ENCODE peak calls at places on chromosomes 2 and 18, in five cellular contexts. M is GM06990, X is GM12865, U is epithelial cell of esophagus, C is cardiac muscle cell. E is an unnamed sample.

GRCh38 chr2:28716265-28716865 is 35.3 kb upstream of the PPP1CB start:
- DNase-seq in M (peak), X (peak), U (peak), C (no peak), E (no peak)

GRCh38 chr2:240050278-240050677 is 3.0 kb downstream of the OR6B3 start:
- DNase-seq in M (no peak), X (no peak), U (no peak), C (no peak), E (no peak)

GRCh38 chr2:150644298-150645067 is 157.0 kb upstream of the RND3 start:
- DNase-seq in M (no peak), X (no peak), U (peak), C (no peak), E (no peak)

GRCh38 chr2:75560022-75560767 is 544 bp downstream of the EVA1A start:
- DNase-seq in M (no peak), X (peak), U (peak), C (peak), E (no peak)

GRCh38 chr2:231854616-231855125 is 68.4 kb downstream of the COPS7B start:
- DNase-seq in M (no peak), X (no peak), U (peak), C (no peak), E (no peak)

GRCh38 chr18:22846088-22846683 is 86.9 kb upstream of the RBBP8 start:
- DNase-seq in M (no peak), X (peak), U (peak), C (peak), E (peak)

GRCh38 chr2:236578980-236579745 is 9.5 kb downstream of the ACKR3 start:
- DNase-seq in M (no peak), X (no peak), U (no peak), C (no peak), E (no peak)

GRCh38 chr2:241905716-241906376 is 36.3 kb downstream of the RTP5 start:
- DNase-seq in M (no peak), X (no peak), U (no peak), C (no peak), E (no peak)

GRCh38 chr2:164841719-164842623 is at the start of gene COBLL1:
- DNase-seq in M (peak), X (peak), U (peak), C (peak), E (peak)

GRCh38 chr2:83695530-83695929 is 763.5 kb downstream of the SUCLG1 start:
- DNase-seq in M (no peak), X (no peak), U (no peak), C (no peak), E (no peak)

GRCh38 chr2:66082576-66082975 is 352.3 kb upstream of the MEIS1 start:
- DNase-seq in M (no peak), X (no peak), U (no peak), C (no peak), E (peak)

GRCh38 chr2:23651187-23651983 is 266.4 kb downstream of the KLHL29 start:
- DNase-seq in M (no peak), X (no peak), U (peak), C (no peak), E (no peak)

GRCh38 chr2:97935719-97936161 is 60.0 kb downstream of the TMEM131 start:
- DNase-seq in M (no peak), X (no peak), U (no peak), C (peak), E (no peak)

GRCh38 chr2:167140767-167141166 is 252.5 kb downstream of the XIRP2 start:
- DNase-seq in M (no peak), X (no peak), U (peak), C (peak), E (no peak)

GRCh38 chr2:128624425-128624795 is 305.7 kb upstream of the HS6ST1 start:
- DNase-seq in M (no peak), X (no peak), U (no peak), C (no peak), E (no peak)

GRCh38 chr2:199379251-199379650 is 78.5 kb downstream of the SATB2 start:
- DNase-seq in M (no peak), X (no peak), U (peak), C (no peak), E (no peak)

GRCh38 chr2:160368988-160369935 is 124.3 kb downstream of the RBMS1 start:
- DNase-seq in M (no peak), X (no peak), U (no peak), C (no peak), E (no peak)

GRCh38 chr2:114066186-114066747 is 176.4 kb downstream of the ACTR3 start:
- DNase-seq in M (no peak), X (no peak), U (no peak), C (no peak), E (no peak)

GRCh38 chr2:69280017-69280671 is 106.9 kb downstream of the GFPT1 start:
- DNase-seq in M (no peak), X (no peak), U (no peak), C (no peak), E (no peak)

GRCh38 chr2:219079417-219079816 is 18.7 kb upstream of the IHH start:
- DNase-seq in M (no peak), X (no peak), U (peak), C (no peak), E (no peak)

GRCh38 chr2:44168684-44169154 is at the start of gene PPM1B:
- DNase-seq in M (peak), X (no peak), U (no peak), C (no peak), E (no peak)

GRCh38 chr18:69758458-69758857 is 189.2 kb downstream of the CD226 start:
- DNase-seq in M (no peak), X (no peak), U (no peak), C (no peak), E (no peak)

GRCh38 chr2:59177748-59178147 is 936.6 kb upstream of the FANCL start:
- DNase-seq in M (no peak), X (no peak), U (no peak), C (no peak), E (no peak)

GRCh38 chr2:96505231-96505889 is at the start of gene NEURL3:
- DNase-seq in M (no peak), X (no peak), U (peak), C (no peak), E (no peak)

GRCh38 chr18:63131106-63131943 is 188.2 kb downstream of the BCL2 start:
- DNase-seq in M (no peak), X (peak), U (peak), C (peak), E (peak)

GRCh38 chr2:240351826-240352426 is 83.5 kb upstream of the GPC1 start:
- DNase-seq in M (no peak), X (no peak), U (no peak), C (no peak), E (no peak)

GRCh38 chr2:71604709-71605085 is 151.3 kb downstream of the DYSF start:
- DNase-seq in M (no peak), X (no peak), U (no peak), C (no peak), E (no peak)

GRCh38 chr18:47594621-47595086 is 335.8 kb downstream of the SMAD2 start:
- DNase-seq in M (no peak), X (no peak), U (no peak), C (no peak), E (no peak)

GRCh38 chr2:134739879-134740301 is 21.1 kb upstream of the TMEM163 start:
- DNase-seq in M (peak), X (peak), U (peak), C (no peak), E (no peak)

GRCh38 chr2:88753833-88754584 is 62.5 kb downstream of the RPIA start:
- DNase-seq in M (peak), X (peak), U (peak), C (no peak), E (peak)

GRCh38 chr2:26855516-26855915 is 7.6 kb downstream of the DPYSL5 start:
- DNase-seq in M (no peak), X (no peak), U (no peak), C (no peak), E (no peak)
- H3K4me3 ChIP-seq in M (no peak), X (no peak), U (no peak), C (no peak), E (no peak)

GRCh38 chr18:710418-711300 is 1.8 kb downstream of the ENOSF1 start:
- DNase-seq in M (no peak), X (no peak), U (no peak), C (peak), E (no peak)
- H3K4me3 ChIP-seq in M (peak), X (peak), U (peak), C (peak), E (peak)

DNA sequence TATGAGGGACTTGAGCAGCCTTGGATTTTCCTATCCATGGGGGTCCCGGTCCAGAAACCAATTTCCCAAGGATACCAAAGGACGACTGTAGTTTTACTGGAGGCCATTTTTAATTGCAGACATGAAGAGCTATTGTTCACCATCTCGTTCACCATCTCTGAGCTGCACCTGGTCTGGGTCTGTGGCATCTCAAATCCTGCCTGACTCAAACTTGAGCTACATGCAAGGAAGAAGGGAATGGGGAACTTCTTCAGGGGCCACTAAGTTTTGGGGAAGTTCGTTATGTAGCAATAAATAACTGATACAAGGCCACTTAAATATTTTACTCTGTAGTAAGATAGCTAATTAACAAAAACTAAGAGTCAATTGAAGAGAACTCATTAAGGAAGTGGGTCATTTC is 2.1 kb upstream of the SMCHD1 start:
- DNase-seq in M (no peak), X (no peak), U (no peak), C (no peak), E (no peak)
- H3K4me3 ChIP-seq in M (no peak), X (no peak), U (no peak), C (no peak), E (no peak)

DNA sequence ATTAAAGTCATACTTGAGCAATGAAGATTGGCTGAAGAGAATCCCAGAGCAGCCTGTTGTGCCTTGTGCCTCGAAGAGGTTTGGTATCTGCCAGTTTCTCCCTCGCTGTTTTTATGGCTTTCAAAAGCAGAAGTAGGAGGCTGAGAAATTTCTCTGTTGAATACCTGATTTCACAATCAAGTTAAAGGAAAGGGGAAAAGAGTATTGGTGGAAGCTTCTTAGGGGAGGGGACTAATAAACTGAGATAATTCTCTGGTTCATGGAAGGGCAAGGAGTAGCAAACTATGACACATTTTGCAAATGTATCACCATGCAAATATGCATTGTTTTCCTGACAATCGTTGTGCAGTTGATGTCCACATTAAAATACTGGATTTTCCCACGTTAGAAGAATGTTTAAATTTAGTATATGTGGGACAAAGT is at the start of gene IL1B:
- DNase-seq in M (no peak), X (no peak), U (peak), C (no peak), E (no peak)
- H3K4me3 ChIP-seq in M (no peak), X (no peak), U (peak), C (no peak), E (no peak)

GRCh38 chr2:193348055-193348454 is 1153.3 kb upstream of the TMEFF2 start:
- DNase-seq in M (no peak), X (no peak), U (no peak), C (no peak), E (no peak)
- H3K4me3 ChIP-seq in M (no peak), X (no peak), U (no peak), C (no peak), E (no peak)